ENCODE peak calls at places on chromosome 16, in five cellular contexts. J, X, P, A and N are unnamed samples. For H3K36me3, the result is how much of the 10 kb centered on the place peaks cover.

GRCh38 chr16:79272141-79272577 is 328.4 kb downstream of the MAF start:
- DNase-seq in P (no peak), X (no peak), A (peak), J (no peak), N (no peak)

GRCh38 chr16:23403547-23403946 is 49.4 kb downstream of the COG7 start:
- DNase-seq in X (peak), P (no peak), A (no peak), J (no peak), N (no peak)

GRCh38 chr16:49910761-49911160 is 54.8 kb upstream of the ZNF423 start:
- DNase-seq in J (no peak), X (no peak), P (no peak), A (peak), N (no peak)

GRCh38 chr16:22198547-22199293 is 7.4 kb upstream of the EEF2K start:
- DNase-seq in J (no peak), P (no peak), X (peak), A (no peak), N (no peak)

GRCh38 chr16:67248401-67249177 is at the start of gene SLC9A5:
- DNase-seq in P (peak), X (peak), A (peak), J (peak), N (no peak)

GRCh38 chr16:9357829-9358228 is 266.4 kb downstream of the HAPSTR1 start:
- DNase-seq in P (no peak), A (no peak), J (no peak), X (no peak), N (no peak)

GRCh38 chr16:4273858-4274291 is 1.1 kb upstream of the TFAP4 start:
- DNase-seq in J (peak), X (peak), A (peak), P (peak), N (no peak)

GRCh38 chr16:2054543-2055245 is 6.9 kb downstream of the TSC2 start:
- DNase-seq in X (no peak), A (peak), J (no peak), P (no peak), N (no peak)

GRCh38 chr16:10970065-10970464 is 25.7 kb downstream of the CLEC16A start:
- DNase-seq in A (no peak), P (no peak), X (no peak), J (peak), N (no peak)

GRCh38 chr16:75239463-75240122 is 11.8 kb downstream of the BCAR1 start:
- DNase-seq in A (no peak), P (peak), X (no peak), J (no peak), N (no peak)

GRCh38 chr16:67068212-67068753 is 39.3 kb downstream of the CBFB start:
- DNase-seq in J (no peak), A (no peak), P (no peak), X (no peak), N (no peak)

GRCh38 chr16:28927815-28928214 is 2.8 kb upstream of the RABEP2 start:
- DNase-seq in X (no peak), A (no peak), J (no peak), P (no peak), N (no peak)

GRCh38 chr16:48911700-48912099 is 301.7 kb upstream of the N4BP1 start:
- DNase-seq in P (no peak), X (no peak), J (no peak), A (no peak), N (no peak)

GRCh38 chr16:57245472-57246113 is 534 bp downstream of the ARL2BP start:
- DNase-seq in A (no peak), P (no peak), J (peak), X (peak), N (no peak)

GRCh38 chr16:88540346-88540977 is 29.7 kb upstream of the ZC3H18 start:
- DNase-seq in P (no peak), A (no peak), J (no peak), X (no peak), N (no peak)

GRCh38 chr16:88418869-88419268 is 34.2 kb upstream of the ZFPM1 start:
- DNase-seq in P (no peak), A (peak), X (no peak), J (no peak), N (no peak)

GRCh38 chr16:53501216-53501859 is 1.7 kb downstream of the AKTIP start:
- DNase-seq in A (no peak), X (no peak), J (no peak), P (no peak), N (no peak)

GRCh38 chr16:9845661-9846361 is 336.4 kb downstream of the GRIN2A start:
- DNase-seq in P (no peak), A (no peak), X (no peak), J (no peak), N (no peak)

GRCh38 chr16:24953721-24954120 is 61.4 kb downstream of the ARHGAP17 start:
- DNase-seq in J (no peak), P (no peak), A (no peak), X (no peak), N (no peak)

GRCh38 chr16:67723151-67723915 is 4.2 kb upstream of the GFOD2 start:
- DNase-seq in J (no peak), X (no peak), P (no peak), A (no peak), N (peak)

GRCh38 chr16:31404353-31405064 is 11.4 kb downstream of the ITGAD start:
- DNase-seq in X (no peak), J (no peak), P (no peak), A (no peak), N (no peak)

GRCh38 chr16:89924298-89924924 is 1.3 kb downstream of the TUBB3 start:
- DNase-seq in A (peak), X (peak), J (no peak), P (no peak), N (no peak)

GRCh38 chr16:1790261-1790610 is 3.3 kb downstream of the IGFALS start:
- DNase-seq in P (no peak), J (no peak), X (no peak), A (peak), N (no peak)

GRCh38 chr16:72099377-72099818 is 5.8 kb downstream of the DHX38 start:
- DNase-seq in A (no peak), X (peak), J (no peak), P (no peak), N (no peak)

GRCh38 chr16:72093448-72094265 is at the start of the genes DHX38 and TXNL4B:
- DNase-seq in J (peak), X (peak), P (peak), A (peak), N (peak)

GRCh38 chr16:72101195-72101594 is 7.5 kb downstream of the DHX38 start:
- DNase-seq in J (no peak), X (no peak), A (no peak), P (no peak), N (no peak)

GRCh38 chr16:72094266-72094610 is 591 bp downstream of the DHX38 start:
- DNase-seq in X (no peak), A (no peak), J (no peak), P (no peak), N (no peak)

GRCh38 chr16:72098936-72099335 is 5.3 kb downstream of the DHX38 start:
- DNase-seq in P (no peak), A (peak), X (no peak), J (no peak), N (no peak)
- H3K36me3 ChIP-seq in P (under half), A (half or more), X (half or more), J (half or more), N (under half)

GRCh38 chr16:19696312-19696711 is 21.7 kb downstream of the KNOP1 start:
- DNase-seq in X (no peak), A (no peak), J (peak), P (peak), N (peak)
- H3K36me3 ChIP-seq in X (half or more), A (under half), J (under half), P (under half), N (under half)

GRCh38 chr16:46712911-46713310 is 23.5 kb downstream of the ORC6 start:
- DNase-seq in J (no peak), X (no peak), A (no peak), P (no peak), N (no peak)
- H3K36me3 ChIP-seq in J (under half), X (under half), A (under half), P (under half), N (under half)

DNA sequence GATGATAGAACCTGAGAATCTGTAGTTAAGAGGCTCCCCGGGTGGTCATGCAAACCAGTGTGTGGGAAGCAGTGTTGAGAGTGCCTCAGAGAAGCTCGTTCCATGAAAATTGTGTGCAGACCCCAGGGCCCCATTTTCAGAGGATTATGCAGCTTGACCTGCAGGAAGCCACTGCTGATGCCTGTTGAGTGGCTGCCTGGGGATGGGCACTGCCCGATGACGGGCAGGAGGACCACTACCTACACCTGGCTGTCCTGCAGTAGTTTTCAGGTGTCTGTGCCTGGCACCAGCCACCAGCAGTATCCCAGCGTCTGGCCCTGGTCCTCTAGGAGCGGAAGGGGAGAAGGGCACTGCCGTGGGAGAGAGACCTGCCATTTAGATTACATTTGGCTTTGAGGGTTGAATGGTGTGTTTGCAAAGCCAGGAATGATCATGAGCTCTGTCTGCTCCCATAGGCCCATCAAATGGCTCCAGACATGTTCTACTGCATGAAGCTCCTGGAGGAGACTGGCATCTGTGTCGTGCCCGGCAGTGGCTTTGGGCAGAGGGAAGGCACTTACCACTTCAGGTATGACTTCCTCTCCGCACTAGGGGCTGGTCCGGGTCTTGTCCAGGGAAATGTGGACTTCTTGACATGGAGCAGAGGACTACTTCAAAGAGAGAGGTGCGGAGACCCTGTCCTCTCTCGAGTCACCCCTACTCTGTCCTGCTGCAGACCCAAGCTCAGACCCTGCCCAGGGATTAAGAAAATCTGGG is 42.5 kb downstream of the GPT2 start:
- DNase-seq in A (no peak), J (no peak), P (no peak), X (no peak), N (no peak)
- H3K36me3 ChIP-seq in A (under half), J (under half), P (under half), X (half or more), N (under half)